ENCODE peak calls at places on chromosome 20, in seven cellular contexts. One of them, this sample, is unnamed.

GRCh38 chr20:62157387-62158087 is 14.0 kb downstream of the SS18L1 start:
- DNase-seq in NCI-H1694: no peak
- DNase-seq in SJSA1: no peak
- DNase-seq in anterior cingulate cortex: no peak
- DNase-seq in stimulated activated CD4-positive, alpha-beta T cell treated with anti-CD3 and anti-CD28 coated beads, Interleukin-4, amount 100 ng/mL, for 24 hours: no peak
- DNase-seq in GM04504: no peak
- DNase-seq in cerebellar cortex: no peak
- DNase-seq in this sample: no peak

GRCh38 chr20:2114990-2115681 is 13.5 kb downstream of the STK35 start:
- DNase-seq in NCI-H1694: no peak
- DNase-seq in SJSA1: no peak
- DNase-seq in anterior cingulate cortex: no peak
- DNase-seq in stimulated activated CD4-positive, alpha-beta T cell treated with anti-CD3 and anti-CD28 coated beads, Interleukin-4, amount 100 ng/mL, for 24 hours: no peak
- DNase-seq in GM04504: no peak
- DNase-seq in cerebellar cortex: no peak
- DNase-seq in this sample: no peak

GRCh38 chr20:63150911-63151531 is 64.9 kb downstream of the YTHDF1 start:
- DNase-seq in NCI-H1694: no peak
- DNase-seq in SJSA1: no peak
- DNase-seq in anterior cingulate cortex: no peak
- DNase-seq in stimulated activated CD4-positive, alpha-beta T cell treated with anti-CD3 and anti-CD28 coated beads, Interleukin-4, amount 100 ng/mL, for 24 hours: no peak
- DNase-seq in GM04504: no peak
- DNase-seq in cerebellar cortex: no peak
- DNase-seq in this sample: no peak

GRCh38 chr20:33675127-33675954 is 1.1 kb upstream of the NECAB3 start:
- DNase-seq in NCI-H1694: no peak
- DNase-seq in SJSA1: no peak
- DNase-seq in anterior cingulate cortex: no peak
- DNase-seq in stimulated activated CD4-positive, alpha-beta T cell treated with anti-CD3 and anti-CD28 coated beads, Interleukin-4, amount 100 ng/mL, for 24 hours: no peak
- DNase-seq in GM04504: no peak
- DNase-seq in cerebellar cortex: no peak
- DNase-seq in this sample: no peak

GRCh38 chr20:50582092-50582491 is 71.9 kb downstream of the PTPN1 start:
- DNase-seq in NCI-H1694: no peak
- DNase-seq in SJSA1: no peak
- DNase-seq in anterior cingulate cortex: no peak
- DNase-seq in stimulated activated CD4-positive, alpha-beta T cell treated with anti-CD3 and anti-CD28 coated beads, Interleukin-4, amount 100 ng/mL, for 24 hours: no peak
- DNase-seq in GM04504: no peak
- DNase-seq in cerebellar cortex: no peak
- DNase-seq in this sample: no peak

GRCh38 chr20:34334654-34335407 is 28.2 kb upstream of the ITCH start:
- DNase-seq in NCI-H1694: no peak
- DNase-seq in SJSA1: peak; percentile 51
- DNase-seq in anterior cingulate cortex: no peak
- DNase-seq in stimulated activated CD4-positive, alpha-beta T cell treated with anti-CD3 and anti-CD28 coated beads, Interleukin-4, amount 100 ng/mL, for 24 hours: no peak
- DNase-seq in GM04504: no peak
- DNase-seq in cerebellar cortex: no peak
- DNase-seq in this sample: peak; percentile 22

GRCh38 chr20:539848-540247 is 3.7 kb downstream of the CSNK2A1 start:
- DNase-seq in NCI-H1694: no peak
- DNase-seq in SJSA1: peak; percentile 13
- DNase-seq in anterior cingulate cortex: no peak
- DNase-seq in stimulated activated CD4-positive, alpha-beta T cell treated with anti-CD3 and anti-CD28 coated beads, Interleukin-4, amount 100 ng/mL, for 24 hours: no peak
- DNase-seq in GM04504: no peak
- DNase-seq in cerebellar cortex: no peak
- DNase-seq in this sample: no peak

GRCh38 chr20:61575151-61575937 is 323.3 kb downstream of the CDH4 start:
- DNase-seq in NCI-H1694: no peak
- DNase-seq in SJSA1: no peak
- DNase-seq in anterior cingulate cortex: no peak
- DNase-seq in stimulated activated CD4-positive, alpha-beta T cell treated with anti-CD3 and anti-CD28 coated beads, Interleukin-4, amount 100 ng/mL, for 24 hours: no peak
- DNase-seq in GM04504: no peak
- DNase-seq in cerebellar cortex: no peak
- DNase-seq in this sample: no peak

GRCh38 chr20:20487811-20488210 is 119.9 kb downstream of the INSM1 start:
- DNase-seq in NCI-H1694: no peak
- DNase-seq in SJSA1: peak; percentile 12
- DNase-seq in anterior cingulate cortex: no peak
- DNase-seq in stimulated activated CD4-positive, alpha-beta T cell treated with anti-CD3 and anti-CD28 coated beads, Interleukin-4, amount 100 ng/mL, for 24 hours: peak; percentile 51
- DNase-seq in GM04504: no peak
- DNase-seq in cerebellar cortex: no peak
- DNase-seq in this sample: no peak

GRCh38 chr20:12077835-12078374 is 160.2 kb downstream of the BTBD3 start:
- DNase-seq in NCI-H1694: no peak
- DNase-seq in SJSA1: no peak
- DNase-seq in anterior cingulate cortex: no peak
- DNase-seq in stimulated activated CD4-positive, alpha-beta T cell treated with anti-CD3 and anti-CD28 coated beads, Interleukin-4, amount 100 ng/mL, for 24 hours: no peak
- DNase-seq in GM04504: no peak
- DNase-seq in cerebellar cortex: no peak
- DNase-seq in this sample: no peak

GRCh38 chr20:31817461-31817860 is 1.7 kb upstream of the MYLK2 start:
- DNase-seq in NCI-H1694: no peak
- DNase-seq in SJSA1: no peak
- DNase-seq in anterior cingulate cortex: no peak
- DNase-seq in stimulated activated CD4-positive, alpha-beta T cell treated with anti-CD3 and anti-CD28 coated beads, Interleukin-4, amount 100 ng/mL, for 24 hours: no peak
- DNase-seq in GM04504: no peak
- DNase-seq in cerebellar cortex: no peak
- DNase-seq in this sample: no peak

GRCh38 chr20:9161308-9161707 is 92.4 kb downstream of the PLCB4 start:
- DNase-seq in NCI-H1694: no peak
- DNase-seq in SJSA1: no peak
- DNase-seq in anterior cingulate cortex: no peak
- DNase-seq in stimulated activated CD4-positive, alpha-beta T cell treated with anti-CD3 and anti-CD28 coated beads, Interleukin-4, amount 100 ng/mL, for 24 hours: no peak
- DNase-seq in GM04504: no peak
- DNase-seq in cerebellar cortex: peak; percentile 56
- DNase-seq in this sample: no peak

GRCh38 chr20:51190783-51191180 is 167.9 kb upstream of the KCNG1 start:
- DNase-seq in NCI-H1694: no peak
- DNase-seq in SJSA1: no peak
- DNase-seq in anterior cingulate cortex: no peak
- DNase-seq in stimulated activated CD4-positive, alpha-beta T cell treated with anti-CD3 and anti-CD28 coated beads, Interleukin-4, amount 100 ng/mL, for 24 hours: no peak
- DNase-seq in GM04504: no peak
- DNase-seq in cerebellar cortex: peak; percentile 6
- DNase-seq in this sample: no peak

GRCh38 chr20:61520076-61520639 is 268.1 kb downstream of the CDH4 start:
- DNase-seq in NCI-H1694: no peak
- DNase-seq in SJSA1: no peak
- DNase-seq in anterior cingulate cortex: no peak
- DNase-seq in stimulated activated CD4-positive, alpha-beta T cell treated with anti-CD3 and anti-CD28 coated beads, Interleukin-4, amount 100 ng/mL, for 24 hours: no peak
- DNase-seq in GM04504: no peak
- DNase-seq in cerebellar cortex: no peak
- DNase-seq in this sample: no peak

GRCh38 chr20:50385733-50386640 is 124.2 kb upstream of the PTPN1 start:
- DNase-seq in NCI-H1694: no peak
- DNase-seq in SJSA1: no peak
- DNase-seq in anterior cingulate cortex: no peak
- DNase-seq in stimulated activated CD4-positive, alpha-beta T cell treated with anti-CD3 and anti-CD28 coated beads, Interleukin-4, amount 100 ng/mL, for 24 hours: peak; percentile 28
- DNase-seq in GM04504: no peak
- DNase-seq in cerebellar cortex: no peak
- DNase-seq in this sample: no peak

GRCh38 chr20:8953300-8953699 is 115.6 kb upstream of the PLCB4 start:
- DNase-seq in NCI-H1694: no peak
- DNase-seq in SJSA1: no peak
- DNase-seq in anterior cingulate cortex: no peak
- DNase-seq in stimulated activated CD4-positive, alpha-beta T cell treated with anti-CD3 and anti-CD28 coated beads, Interleukin-4, amount 100 ng/mL, for 24 hours: no peak
- DNase-seq in GM04504: no peak
- DNase-seq in cerebellar cortex: no peak
- DNase-seq in this sample: no peak

GRCh38 chr20:10662661-10663458 is 10.9 kb downstream of the JAG1 start:
- DNase-seq in NCI-H1694: no peak
- DNase-seq in SJSA1: no peak
- DNase-seq in anterior cingulate cortex: no peak
- DNase-seq in stimulated activated CD4-positive, alpha-beta T cell treated with anti-CD3 and anti-CD28 coated beads, Interleukin-4, amount 100 ng/mL, for 24 hours: no peak
- DNase-seq in GM04504: no peak
- DNase-seq in cerebellar cortex: no peak
- DNase-seq in this sample: no peak

GRCh38 chr20:5153612-5154542 is 27.1 kb downstream of the CDS2 start:
- DNase-seq in NCI-H1694: no peak
- DNase-seq in SJSA1: no peak
- DNase-seq in anterior cingulate cortex: no peak
- DNase-seq in stimulated activated CD4-positive, alpha-beta T cell treated with anti-CD3 and anti-CD28 coated beads, Interleukin-4, amount 100 ng/mL, for 24 hours: peak; percentile 7
- DNase-seq in GM04504: no peak
- DNase-seq in cerebellar cortex: no peak
- DNase-seq in this sample: no peak

GRCh38 chr20:41654884-41655283 is 36.7 kb upstream of the CHD6 start:
- DNase-seq in NCI-H1694: no peak
- DNase-seq in SJSA1: no peak
- DNase-seq in anterior cingulate cortex: no peak
- DNase-seq in stimulated activated CD4-positive, alpha-beta T cell treated with anti-CD3 and anti-CD28 coated beads, Interleukin-4, amount 100 ng/mL, for 24 hours: no peak
- DNase-seq in GM04504: no peak
- DNase-seq in cerebellar cortex: no peak
- DNase-seq in this sample: no peak

GRCh38 chr20:20018366-20018765 is 1.2 kb downstream of the NAA20 start:
- DNase-seq in NCI-H1694: no peak
- DNase-seq in SJSA1: no peak
- DNase-seq in anterior cingulate cortex: no peak
- DNase-seq in stimulated activated CD4-positive, alpha-beta T cell treated with anti-CD3 and anti-CD28 coated beads, Interleukin-4, amount 100 ng/mL, for 24 hours: no peak
- DNase-seq in GM04504: no peak
- DNase-seq in cerebellar cortex: no peak
- DNase-seq in this sample: no peak